ENCODE peak calls at places on chromosome 15, in five cellular contexts. J is CD8-positive, alpha-beta memory T cell; X is uterus; T is SJSA1; V is suprapubic skin. E is an unnamed sample. For H3K4me1, the result is how much of the 10 kb centered on the place peaks cover.

GRCh38 chr15:70100495-70101331 is 3.0 kb upstream of the TLE3 start:
- DNase-seq in J (peak), X (peak), T (peak), V (peak), E (peak)

GRCh38 chr15:69400850-69401249 is 13.3 kb upstream of the KIF23 start:
- DNase-seq in J (no peak), X (no peak), T (no peak), V (no peak), E (no peak)

GRCh38 chr15:75131269-75131643 is 70.4 kb upstream of the C15orf39 start:
- DNase-seq in J (no peak), X (no peak), T (no peak), V (no peak), E (no peak)

GRCh38 chr15:50790778-50791536 is 25.5 kb upstream of the SPPL2A start:
- DNase-seq in J (no peak), X (no peak), T (no peak), V (no peak), E (no peak)

GRCh38 chr15:38002883-38003477 is 68.5 kb downstream of the TMCO5A start:
- DNase-seq in J (no peak), X (no peak), T (peak), V (no peak), E (peak)

GRCh38 chr15:94855409-94856266 is 624.3 kb downstream of the MCTP2 start:
- DNase-seq in J (no peak), X (no peak), T (no peak), V (no peak), E (no peak)

GRCh38 chr15:36053746-36054145 is 507.8 kb upstream of the DPH6 start:
- DNase-seq in J (no peak), X (no peak), T (no peak), V (no peak), E (peak)

GRCh38 chr15:52247032-52247431 is 48.6 kb downstream of the MYO5C start:
- DNase-seq in J (no peak), X (no peak), T (no peak), V (no peak), E (no peak)

GRCh38 chr15:80887148-80887547 is 102.5 kb downstream of the MESD start:
- DNase-seq in J (no peak), X (no peak), T (no peak), V (no peak), E (no peak)

GRCh38 chr15:82999905-83000671 is 11.4 kb downstream of the C15orf40 start:
- DNase-seq in J (no peak), X (no peak), T (peak), V (no peak), E (peak)

GRCh38 chr15:85800460-85801123 is 5.9 kb upstream of the KLHL25 start:
- DNase-seq in J (no peak), X (no peak), T (peak), V (no peak), E (no peak)

GRCh38 chr15:83323296-83323711 is 38.8 kb upstream of the BNC1 start:
- DNase-seq in J (no peak), X (no peak), T (peak), V (no peak), E (peak)

GRCh38 chr15:70875001-70875782 is 17.0 kb downstream of the THAP10 start:
- DNase-seq in J (no peak), X (no peak), T (peak), V (no peak), E (no peak)

GRCh38 chr15:64571857-64572291 is 111.5 kb downstream of the ZNF609 start:
- DNase-seq in J (no peak), X (no peak), T (no peak), V (no peak), E (peak)

GRCh38 chr15:73946046-73946678 is 19.9 kb downstream of the LOXL1 start:
- DNase-seq in J (no peak), X (no peak), T (no peak), V (no peak), E (no peak)

GRCh38 chr15:78642341-78642740 is 1.3 kb upstream of the CHRNB4 start:
- DNase-seq in J (no peak), X (no peak), T (no peak), V (no peak), E (no peak)

GRCh38 chr15:75410196-75410595 is 41.3 kb downstream of the SIN3A start:
- DNase-seq in J (no peak), X (no peak), T (no peak), V (no peak), E (no peak)

GRCh38 chr15:31489801-31490646 is 163.4 kb downstream of the KLF13 start:
- DNase-seq in J (peak), X (no peak), T (peak), V (no peak), E (peak)

GRCh38 chr15:50134524-50135024 is 15.5 kb upstream of the ATP8B4 start:
- DNase-seq in J (no peak), X (no peak), T (peak), V (no peak), E (peak)

GRCh38 chr15:76756371-76756770 is 148.8 kb downstream of the SCAPER start:
- DNase-seq in J (no peak), X (no peak), T (no peak), V (no peak), E (no peak)

GRCh38 chr15:38216763-38217162 is 35.9 kb upstream of the SPRED1 start:
- DNase-seq in J (no peak), X (no peak), T (no peak), V (no peak), E (no peak)

GRCh38 chr15:94083467-94083991 is 147.8 kb upstream of the MCTP2 start:
- DNase-seq in J (no peak), X (peak), T (peak), V (no peak), E (no peak)

GRCh38 chr15:50190166-50190570 is 8.2 kb downstream of the SLC27A2 start:
- DNase-seq in J (no peak), X (no peak), T (no peak), V (no peak), E (no peak)

GRCh38 chr15:83559310-83559966 is 94.5 kb upstream of the ADAMTSL3 start:
- DNase-seq in J (no peak), X (peak), T (peak), V (no peak), E (peak)

GRCh38 chr15:52143862-52144261 is 31.3 kb upstream of the BCL2L10 start:
- DNase-seq in J (no peak), X (no peak), T (peak), V (no peak), E (peak)

GRCh38 chr15:63018639-63019038 is 23.9 kb upstream of the TPM1 start:
- DNase-seq in J (no peak), X (no peak), T (no peak), V (no peak), E (no peak)

GRCh38 chr15:23565395-23566069 is at the start of gene MKRN3:
- DNase-seq in J (peak), X (no peak), T (peak), V (no peak), E (no peak)

GRCh38 chr15:51121118-51121517 is 26.4 kb upstream of the TNFAIP8L3 start:
- DNase-seq in J (no peak), X (peak), T (peak), V (no peak), E (peak)

GRCh38 chr15:77974098-77974414 is 103.5 kb downstream of the TBC1D2B start:
- DNase-seq in J (no peak), X (no peak), T (no peak), V (peak), E (peak)

GRCh38 chr15:41860049-41860828 is 21.6 kb downstream of the PLA2G4B start:
- DNase-seq in J (no peak), X (no peak), T (no peak), V (no peak), E (no peak)

GRCh38 chr15:101608182-101608581 is 44.0 kb downstream of the TM2D3 start:
- DNase-seq in J (no peak), X (no peak), T (no peak), V (no peak), E (no peak)

GRCh38 chr15:70436428-70436827 is 326.9 kb downstream of the UACA start:
- DNase-seq in J (no peak), X (no peak), T (no peak), V (no peak), E (no peak)

GRCh38 chr15:47293763-47294162 is 423.5 kb upstream of the SEMA6D start:
- DNase-seq in J (no peak), X (peak), T (peak), V (peak), E (peak)

GRCh38 chr15:74843891-74844299 is 939 bp upstream of the ULK3 start:
- DNase-seq in J (no peak), X (peak), T (no peak), V (no peak), E (no peak)

GRCh38 chr15:59918994-59919951 is 84.8 kb upstream of the FOXB1 start:
- DNase-seq in J (no peak), X (no peak), T (peak), V (no peak), E (peak)

GRCh38 chr15:93213281-93213680 is 124.3 kb upstream of the RGMA start:
- DNase-seq in J (no peak), X (no peak), T (no peak), V (no peak), E (no peak)

GRCh38 chr15:52499506-52499905 is 29.2 kb downstream of the MYO5A start:
- DNase-seq in J (no peak), X (no peak), T (no peak), V (no peak), E (no peak)

GRCh38 chr15:78056714-78057269 is 20.7 kb downstream of the TBC1D2B start:
- DNase-seq in J (peak), X (no peak), T (no peak), V (no peak), E (peak)

GRCh38 chr15:62584301-62585235 is 419.5 kb upstream of the C2CD4B start:
- DNase-seq in J (no peak), X (no peak), T (no peak), V (no peak), E (no peak)

GRCh38 chr15:27674826-27675225 is 424.3 kb downstream of the OCA2 start:
- DNase-seq in J (no peak), X (no peak), T (no peak), V (no peak), E (no peak)
- H3K4me1 ChIP-seq in J (under half), X (under half), T (under half), V (under half), E (under half)

GRCh38 chr15:40066531-40066930 is 27.6 kb upstream of the SRP14 start:
- DNase-seq in J (no peak), X (no peak), T (no peak), V (no peak), E (no peak)
- H3K27ac ChIP-seq in J (no peak), X (no peak), T (no peak), V (no peak), E (no peak)

DNA sequence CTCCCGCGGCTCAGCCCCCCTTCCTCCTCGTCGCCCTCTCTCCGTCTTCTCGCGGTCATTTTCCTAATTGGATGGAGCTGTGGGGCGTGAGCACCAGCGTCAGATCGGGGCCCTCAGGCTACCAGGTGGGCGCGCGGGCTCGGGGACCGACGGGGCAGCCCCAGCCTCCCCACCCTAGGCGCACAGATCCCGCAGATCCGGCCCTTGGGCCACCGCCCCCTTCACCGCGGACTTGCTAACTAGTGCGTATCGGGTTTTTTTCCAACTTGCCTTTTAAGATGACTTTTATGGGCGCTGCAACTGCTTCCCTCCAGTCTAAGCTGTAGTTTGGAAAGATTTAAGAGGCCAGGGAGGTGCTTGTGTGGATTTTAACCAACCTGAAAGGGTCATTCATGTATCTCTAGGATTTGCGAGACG is 1.3 kb downstream of the ZNF710 start:
- DNase-seq in J (peak), X (peak), T (peak), V (peak), E (no peak)
- H3K4me1 ChIP-seq in J (under half), X (under half), T (under half), V (half or more), E (under half)

GRCh38 chr15:67685716-67686115 is 139.6 kb upstream of the SKOR1 start:
- DNase-seq in J (no peak), X (no peak), T (no peak), V (no peak), E (no peak)
- H3K27ac ChIP-seq in J (no peak), X (no peak), T (no peak), V (no peak), E (no peak)

GRCh38 chr15:90234519-90234988 is 545 bp downstream of the GDPGP1 start:
- DNase-seq in J (no peak), X (no peak), T (no peak), V (no peak), E (no peak)

GRCh38 chr15:90233701-90234518 is at the start of the genes CIB1 and GDPGP1:
- DNase-seq in J (peak), X (peak), T (peak), V (peak), E (peak)

GRCh38 chr15:90232196-90232595 is 1.5 kb downstream of the CIB1 start:
- DNase-seq in J (no peak), X (no peak), T (no peak), V (no peak), E (no peak)

GRCh38 chr15:90231028-90232017 is 2.4 kb downstream of the CIB1 start:
- DNase-seq in J (peak), X (no peak), T (no peak), V (no peak), E (no peak)

GRCh38 chr15:90232941-90233700 is 620 bp downstream of the CIB1 start:
- DNase-seq in J (peak), X (no peak), T (no peak), V (peak), E (no peak)
- H3K4me1 ChIP-seq in J (half or more), X (under half), T (under half), V (under half), E (under half)

DNA sequence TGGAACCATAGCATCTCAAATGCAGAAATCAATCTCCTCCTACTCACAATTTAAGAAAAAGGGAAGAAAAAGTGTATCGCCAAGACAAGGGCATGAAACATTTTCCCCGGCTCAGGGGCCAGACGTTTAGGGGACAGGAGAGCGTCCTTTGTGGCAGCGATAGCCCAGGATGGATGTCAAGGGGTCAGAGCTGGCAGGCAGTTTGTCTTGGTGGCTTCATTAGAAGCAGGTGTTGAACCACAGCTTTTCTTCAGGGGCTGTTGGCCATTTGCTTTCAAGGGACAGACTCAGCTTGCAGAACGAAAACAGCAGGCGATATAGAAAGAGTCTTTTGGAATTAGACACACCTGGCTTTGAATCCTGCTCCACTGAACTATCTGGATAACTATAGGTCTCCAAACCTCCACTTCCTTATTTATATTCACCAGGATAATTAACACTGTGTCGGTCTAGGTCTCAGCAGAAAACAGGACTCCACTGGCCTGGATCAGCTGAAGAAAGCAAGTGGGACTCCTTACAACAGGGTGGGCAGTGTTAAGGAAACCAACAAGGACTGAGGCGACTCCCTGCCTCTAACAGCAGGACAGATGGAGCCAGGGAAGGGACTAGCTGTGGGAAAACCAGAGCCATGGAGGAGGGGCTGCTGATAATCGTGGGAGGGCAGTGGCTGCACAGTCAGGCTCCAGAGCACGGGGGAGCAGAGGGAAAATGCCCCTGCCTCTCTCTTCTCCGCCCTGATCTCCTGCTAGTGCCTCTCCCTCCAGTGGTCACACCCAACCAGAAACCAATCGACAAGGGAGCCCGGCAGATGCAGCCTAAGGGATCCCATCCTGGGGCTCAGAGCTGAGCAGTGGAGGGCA is 123.6 kb downstream of the LIPC start:
- DNase-seq in J (no peak), X (no peak), T (no peak), V (no peak), E (no peak)
- H3K27ac ChIP-seq in J (no peak), X (no peak), T (no peak), V (no peak), E (no peak)

DNA sequence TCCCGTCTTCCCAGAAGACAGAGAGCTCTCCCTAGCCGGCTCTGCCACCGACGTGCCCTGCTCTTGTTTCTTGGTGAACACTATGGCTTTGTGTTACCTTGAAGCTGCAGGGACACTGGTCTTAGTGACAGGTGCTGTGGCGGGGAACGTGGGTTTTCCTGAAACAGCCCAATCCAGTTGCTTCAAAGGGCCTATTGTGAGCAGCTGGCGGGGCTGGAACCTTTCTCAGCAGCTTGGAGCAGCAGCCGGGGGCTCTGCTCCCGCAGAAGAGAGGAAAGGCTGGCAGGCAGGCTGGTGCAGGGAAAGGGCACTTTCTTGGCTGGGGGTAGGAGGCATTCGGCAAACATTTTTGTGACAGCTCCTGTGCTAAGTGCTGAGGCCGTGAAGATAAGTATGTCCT is 12.8 kb downstream of the MYZAP start:
- DNase-seq in J (no peak), X (no peak), T (no peak), V (no peak), E (no peak)
- H3K4me1 ChIP-seq in J (under half), X (under half), T (under half), V (under half), E (under half)